ENCODE peak calls at places on chromosomes 13 and 19, in six cellular contexts. One of them, this sample, is unnamed.

GRCh38 chr13:21413013-21413412 is 46.1 kb downstream of the ZDHHC20 start:
- DNase-seq in foreskin fibroblast: peak
- DNase-seq in pancreas: no peak
- DNase-seq in NCI-H2029: no peak
- DNase-seq in GDM1: no peak
- DNase-seq in RCC 7860: no peak
- DNase-seq in this sample: no peak

GRCh38 chr19:9936151-9937000 is at the start of gene OLFM2:
- DNase-seq in NCI-H2029: no peak
- DNase-seq in pancreas: no peak
- DNase-seq in RCC 7860: no peak
- DNase-seq in foreskin fibroblast: no peak
- DNase-seq in GDM1: no peak
- DNase-seq in this sample: no peak

GRCh38 chr13:78601886-78602560 is 1.3 kb downstream of the POU4F1 start:
- DNase-seq in pancreas: no peak
- DNase-seq in GDM1: no peak
- DNase-seq in RCC 7860: no peak
- DNase-seq in NCI-H2029: no peak
- DNase-seq in foreskin fibroblast: peak
- DNase-seq in this sample: no peak

GRCh38 chr19:39438270-39438934 is 2.7 kb upstream of the RPS16 start:
- DNase-seq in foreskin fibroblast: peak
- DNase-seq in GDM1: no peak
- DNase-seq in NCI-H2029: no peak
- DNase-seq in pancreas: no peak
- DNase-seq in RCC 7860: peak
- DNase-seq in this sample: no peak

GRCh38 chr19:15249912-15250634 is 17.8 kb upstream of the EPHX3 start:
- DNase-seq in foreskin fibroblast: peak
- DNase-seq in GDM1: no peak
- DNase-seq in NCI-H2029: no peak
- DNase-seq in pancreas: no peak
- DNase-seq in RCC 7860: no peak
- DNase-seq in this sample: no peak

GRCh38 chr19:18603958-18604819 is 2.4 kb downstream of the CRLF1 start:
- DNase-seq in NCI-H2029: no peak
- DNase-seq in foreskin fibroblast: no peak
- DNase-seq in pancreas: no peak
- DNase-seq in GDM1: no peak
- DNase-seq in RCC 7860: no peak
- DNase-seq in this sample: no peak

GRCh38 chr19:55493052-55493649 is 4.9 kb downstream of the SSC5D start:
- DNase-seq in GDM1: no peak
- DNase-seq in pancreas: no peak
- DNase-seq in foreskin fibroblast: peak
- DNase-seq in NCI-H2029: no peak
- DNase-seq in RCC 7860: no peak
- DNase-seq in this sample: no peak

GRCh38 chr13:94112731-94113130 is 366.8 kb downstream of the DCT start:
- DNase-seq in pancreas: no peak
- DNase-seq in NCI-H2029: no peak
- DNase-seq in RCC 7860: no peak
- DNase-seq in foreskin fibroblast: peak
- DNase-seq in GDM1: no peak
- DNase-seq in this sample: no peak

GRCh38 chr13:110874508-110874960 is 40.3 kb downstream of the ANKRD10 start:
- DNase-seq in GDM1: no peak
- DNase-seq in pancreas: peak
- DNase-seq in NCI-H2029: peak
- DNase-seq in RCC 7860: no peak
- DNase-seq in foreskin fibroblast: peak
- DNase-seq in this sample: peak

GRCh38 chr19:49213791-49214190 is 56.2 kb downstream of the TRPM4 start:
- DNase-seq in RCC 7860: no peak
- DNase-seq in pancreas: no peak
- DNase-seq in foreskin fibroblast: no peak
- DNase-seq in NCI-H2029: no peak
- DNase-seq in GDM1: no peak
- DNase-seq in this sample: no peak

GRCh38 chr19:9934132-9934950 is 2.0 kb downstream of the OLFM2 start:
- DNase-seq in GDM1: peak
- DNase-seq in RCC 7860: peak
- DNase-seq in pancreas: peak
- DNase-seq in foreskin fibroblast: peak
- DNase-seq in NCI-H2029: no peak
- DNase-seq in this sample: peak

GRCh38 chr19:18768046-18768771 is 22.9 kb downstream of the COMP start:
- DNase-seq in foreskin fibroblast: no peak
- DNase-seq in pancreas: no peak
- DNase-seq in RCC 7860: no peak
- DNase-seq in GDM1: no peak
- DNase-seq in NCI-H2029: no peak
- DNase-seq in this sample: no peak

GRCh38 chr19:2332341-2333026 is 4.0 kb downstream of the SPPL2B start:
- DNase-seq in NCI-H2029: no peak
- DNase-seq in RCC 7860: no peak
- DNase-seq in GDM1: no peak
- DNase-seq in pancreas: no peak
- DNase-seq in foreskin fibroblast: peak
- DNase-seq in this sample: peak

GRCh38 chr13:109784590-109785140 is 1.7 kb downstream of the IRS2 start:
- DNase-seq in NCI-H2029: peak
- DNase-seq in pancreas: peak
- DNase-seq in foreskin fibroblast: peak
- DNase-seq in GDM1: no peak
- DNase-seq in RCC 7860: peak
- DNase-seq in this sample: peak

GRCh38 chr13:41029629-41030028 is 10.5 kb upstream of the ELF1 start:
- DNase-seq in NCI-H2029: no peak
- DNase-seq in foreskin fibroblast: no peak
- DNase-seq in RCC 7860: no peak
- DNase-seq in pancreas: no peak
- DNase-seq in GDM1: peak
- DNase-seq in this sample: no peak

GRCh38 chr19:39032164-39032918 is at the start of gene FBXO27:
- DNase-seq in RCC 7860: no peak
- DNase-seq in GDM1: no peak
- DNase-seq in pancreas: peak
- DNase-seq in foreskin fibroblast: peak
- DNase-seq in NCI-H2029: no peak
- DNase-seq in this sample: peak

GRCh38 chr19:35587326-35587725 is 1.4 kb downstream of the PMIS2 start:
- DNase-seq in NCI-H2029: no peak
- DNase-seq in foreskin fibroblast: no peak
- DNase-seq in RCC 7860: no peak
- DNase-seq in GDM1: no peak
- DNase-seq in pancreas: no peak
- DNase-seq in this sample: no peak

GRCh38 chr19:49415102-49415809 is 8.0 kb downstream of the PTH2 start:
- DNase-seq in foreskin fibroblast: no peak
- DNase-seq in GDM1: no peak
- DNase-seq in NCI-H2029: no peak
- DNase-seq in RCC 7860: no peak
- DNase-seq in pancreas: no peak
- DNase-seq in this sample: no peak

GRCh38 chr19:3783660-3784584 is 2.3 kb downstream of the MATK start:
- DNase-seq in GDM1: no peak
- DNase-seq in foreskin fibroblast: no peak
- DNase-seq in RCC 7860: no peak
- DNase-seq in pancreas: no peak
- DNase-seq in NCI-H2029: no peak
- DNase-seq in this sample: no peak

GRCh38 chr13:43087960-43088580 is 64.7 kb downstream of the DNAJC15 start:
- DNase-seq in foreskin fibroblast: no peak
- DNase-seq in pancreas: no peak
- DNase-seq in GDM1: no peak
- DNase-seq in RCC 7860: no peak
- DNase-seq in NCI-H2029: no peak
- DNase-seq in this sample: peak

GRCh38 chr19:35718345-35719041 is 690 bp downstream of the KMT2B start:
- DNase-seq in pancreas: peak
- DNase-seq in RCC 7860: no peak
- DNase-seq in NCI-H2029: no peak
- DNase-seq in GDM1: no peak
- DNase-seq in foreskin fibroblast: peak
- DNase-seq in this sample: peak

GRCh38 chr13:61778531-61778930 is 362.9 kb upstream of the PCDH20 start:
- DNase-seq in NCI-H2029: no peak
- DNase-seq in RCC 7860: no peak
- DNase-seq in pancreas: no peak
- DNase-seq in GDM1: no peak
- DNase-seq in foreskin fibroblast: no peak
- DNase-seq in this sample: no peak

This sample was measured in small intestine.